ENCODE peak calls at places on chromosomes 6 and 20, in eight cellular contexts. One of them, this sample, is unnamed.
A peak's percentile ranks its signal among the peaks of the same experiment; 100 is the strongest.

GRCh38 chr6:130900913-130901312 is 73.7 kb downstream of the SMLR1 start:
- DNase-seq in DND-41: no peak
- DNase-seq in Panc1: peak; percentile 17
- DNase-seq in heart left ventricle: peak; percentile 60
- DNase-seq in GM12878: no peak
- DNase-seq in hepatocyte: no peak
- DNase-seq in pancreas: no peak
- DNase-seq in CD8-positive, alpha-beta T cell: no peak
- DNase-seq in this sample: no peak

GRCh38 chr6:95690328-95690727 is 113.0 kb downstream of the MANEA start:
- DNase-seq in DND-41: no peak
- DNase-seq in Panc1: no peak
- DNase-seq in heart left ventricle: no peak
- DNase-seq in GM12878: no peak
- DNase-seq in hepatocyte: no peak
- DNase-seq in pancreas: no peak
- DNase-seq in CD8-positive, alpha-beta T cell: no peak
- DNase-seq in this sample: no peak

GRCh38 chr6:111600588-111601440 is 4.9 kb downstream of the TRAF3IP2 start:
- DNase-seq in DND-41: no peak
- DNase-seq in Panc1: no peak
- DNase-seq in heart left ventricle: no peak
- DNase-seq in GM12878: no peak
- DNase-seq in hepatocyte: no peak
- DNase-seq in pancreas: no peak
- DNase-seq in CD8-positive, alpha-beta T cell: no peak
- DNase-seq in this sample: no peak

GRCh38 chr6:100177956-100178355 is 183.9 kb upstream of the MCHR2 start:
- DNase-seq in DND-41: no peak
- DNase-seq in Panc1: no peak
- DNase-seq in heart left ventricle: no peak
- DNase-seq in GM12878: no peak
- DNase-seq in hepatocyte: no peak
- DNase-seq in pancreas: no peak
- DNase-seq in CD8-positive, alpha-beta T cell: no peak
- DNase-seq in this sample: no peak

GRCh38 chr20:41716436-41716835 is 98.3 kb upstream of the CHD6 start:
- DNase-seq in DND-41: no peak
- DNase-seq in Panc1: no peak
- DNase-seq in heart left ventricle: no peak
- DNase-seq in GM12878: no peak
- DNase-seq in hepatocyte: no peak
- DNase-seq in pancreas: no peak
- DNase-seq in CD8-positive, alpha-beta T cell: no peak
- DNase-seq in this sample: no peak

GRCh38 chr6:139027620-139028182 is 844 bp upstream of the ABRACL start:
- DNase-seq in DND-41: peak; percentile 15
- DNase-seq in Panc1: no peak
- DNase-seq in heart left ventricle: no peak
- DNase-seq in GM12878: peak; percentile 36
- DNase-seq in hepatocyte: peak; percentile 72
- DNase-seq in pancreas: no peak
- DNase-seq in CD8-positive, alpha-beta T cell: no peak
- DNase-seq in this sample: no peak

GRCh38 chr6:108782231-108783041 is 65.8 kb upstream of the ARMC2 start:
- DNase-seq in DND-41: peak; percentile 80
- DNase-seq in Panc1: peak; percentile 96
- DNase-seq in heart left ventricle: peak; percentile 88
- DNase-seq in GM12878: no peak
- DNase-seq in hepatocyte: peak; percentile 92
- DNase-seq in pancreas: peak; percentile 86
- DNase-seq in CD8-positive, alpha-beta T cell: peak; percentile 67
- DNase-seq in this sample: peak; percentile 90

GRCh38 chr6:169864148-169865030 is 113.0 kb downstream of the ERMARD start:
- DNase-seq in DND-41: peak; percentile 19
- DNase-seq in Panc1: no peak
- DNase-seq in heart left ventricle: no peak
- DNase-seq in GM12878: no peak
- DNase-seq in hepatocyte: no peak
- DNase-seq in pancreas: peak; percentile 49
- DNase-seq in CD8-positive, alpha-beta T cell: no peak
- DNase-seq in this sample: no peak

GRCh38 chr6:140269766-140270165 is 895.3 kb upstream of the CITED2 start:
- DNase-seq in DND-41: no peak
- DNase-seq in Panc1: no peak
- DNase-seq in heart left ventricle: no peak
- DNase-seq in GM12878: no peak
- DNase-seq in hepatocyte: no peak
- DNase-seq in pancreas: no peak
- DNase-seq in CD8-positive, alpha-beta T cell: no peak
- DNase-seq in this sample: no peak

GRCh38 chr6:135438907-135439535 is 58.5 kb downstream of the AHI1 start:
- DNase-seq in DND-41: no peak
- DNase-seq in Panc1: peak; percentile 4
- DNase-seq in heart left ventricle: no peak
- DNase-seq in GM12878: peak; percentile 17
- DNase-seq in hepatocyte: peak; percentile 20
- DNase-seq in pancreas: no peak
- DNase-seq in CD8-positive, alpha-beta T cell: no peak
- DNase-seq in this sample: no peak

GRCh38 chr6:11705069-11705468 is 73.5 kb downstream of the ADTRP start:
- DNase-seq in DND-41: no peak
- DNase-seq in Panc1: no peak
- DNase-seq in heart left ventricle: no peak
- DNase-seq in GM12878: no peak
- DNase-seq in hepatocyte: no peak
- DNase-seq in pancreas: no peak
- DNase-seq in CD8-positive, alpha-beta T cell: no peak
- DNase-seq in this sample: no peak

GRCh38 chr20:63740070-63740500 is 509 bp downstream of the SLC2A4RG start:
- DNase-seq in DND-41: peak; percentile 71
- DNase-seq in Panc1: no peak
- DNase-seq in heart left ventricle: peak; percentile 82
- DNase-seq in GM12878: no peak
- DNase-seq in hepatocyte: peak; percentile 86
- DNase-seq in pancreas: peak; percentile 54
- DNase-seq in CD8-positive, alpha-beta T cell: no peak
- DNase-seq in this sample: peak; percentile 68

GRCh38 chr6:71545905-71546304 is 257.3 kb downstream of the OGFRL1 start:
- DNase-seq in DND-41: no peak
- DNase-seq in Panc1: no peak
- DNase-seq in heart left ventricle: no peak
- DNase-seq in GM12878: no peak
- DNase-seq in hepatocyte: no peak
- DNase-seq in pancreas: no peak
- DNase-seq in CD8-positive, alpha-beta T cell: no peak
- DNase-seq in this sample: no peak

GRCh38 chr6:150191809-150192208 is 49.0 kb downstream of the PPP1R14C start:
- DNase-seq in DND-41: no peak
- DNase-seq in Panc1: no peak
- DNase-seq in heart left ventricle: no peak
- DNase-seq in GM12878: no peak
- DNase-seq in hepatocyte: no peak
- DNase-seq in pancreas: no peak
- DNase-seq in CD8-positive, alpha-beta T cell: no peak
- DNase-seq in this sample: no peak

GRCh38 chr6:141464490-141464889 is 668.2 kb upstream of the GJE1 start:
- DNase-seq in DND-41: no peak
- DNase-seq in Panc1: no peak
- DNase-seq in heart left ventricle: no peak
- DNase-seq in GM12878: no peak
- DNase-seq in hepatocyte: peak; percentile 28
- DNase-seq in pancreas: no peak
- DNase-seq in CD8-positive, alpha-beta T cell: no peak
- DNase-seq in this sample: no peak

GRCh38 chr6:106705156-106705555 is 75.8 kb downstream of the QRSL1 start:
- DNase-seq in DND-41: no peak
- DNase-seq in Panc1: no peak
- DNase-seq in heart left ventricle: no peak
- DNase-seq in GM12878: no peak
- DNase-seq in hepatocyte: no peak
- DNase-seq in pancreas: no peak
- DNase-seq in CD8-positive, alpha-beta T cell: no peak
- DNase-seq in this sample: no peak

GRCh38 chr6:106715922-106716321 is 86.5 kb downstream of the QRSL1 start:
- DNase-seq in DND-41: no peak
- DNase-seq in Panc1: no peak
- DNase-seq in heart left ventricle: no peak
- DNase-seq in GM12878: no peak
- DNase-seq in hepatocyte: no peak
- DNase-seq in pancreas: no peak
- DNase-seq in CD8-positive, alpha-beta T cell: no peak
- DNase-seq in this sample: no peak

GRCh38 chr6:106710580-106710979 is 81.2 kb downstream of the QRSL1 start:
- DNase-seq in DND-41: no peak
- DNase-seq in Panc1: no peak
- DNase-seq in heart left ventricle: no peak
- DNase-seq in GM12878: no peak
- DNase-seq in hepatocyte: no peak
- DNase-seq in pancreas: no peak
- DNase-seq in CD8-positive, alpha-beta T cell: no peak
- DNase-seq in this sample: no peak
- H3K4me1 ChIP-seq in DND-41: no peaks in the 10 kb centered on the region
- H3K4me1 ChIP-seq in Panc1: no peaks in the 10 kb centered on the region
- H3K4me1 ChIP-seq in heart left ventricle: no peaks in the 10 kb centered on the region
- H3K4me1 ChIP-seq in GM12878: peaks cover under 1% of the 10 kb centered on the region
- H3K4me1 ChIP-seq in hepatocyte: no peaks in the 10 kb centered on the region
- H3K4me1 ChIP-seq in pancreas: peaks cover 11% of the 10 kb centered on the region
- H3K4me1 ChIP-seq in CD8-positive, alpha-beta T cell: no peaks in the 10 kb centered on the region
- H3K4me1 ChIP-seq in this sample: no peaks in the 10 kb centered on the region

GRCh38 chr6:107308676-107309075 is 150.7 kb downstream of the PDSS2 start:
- DNase-seq in DND-41: no peak
- DNase-seq in Panc1: no peak
- DNase-seq in heart left ventricle: no peak
- DNase-seq in GM12878: no peak
- DNase-seq in hepatocyte: no peak
- DNase-seq in pancreas: no peak
- DNase-seq in CD8-positive, alpha-beta T cell: no peak
- DNase-seq in this sample: no peak
- H3K4me3 ChIP-seq in DND-41: no peak overlapping the region
- H3K4me3 ChIP-seq in Panc1: no peak overlapping the region
- H3K4me3 ChIP-seq in heart left ventricle: no peak overlapping the region
- H3K4me3 ChIP-seq in GM12878: no peak overlapping the region
- H3K4me3 ChIP-seq in hepatocyte: no peak overlapping the region
- H3K4me3 ChIP-seq in pancreas: no peak overlapping the region
- H3K4me3 ChIP-seq in CD8-positive, alpha-beta T cell: no peak overlapping the region
- H3K4me3 ChIP-seq in this sample: no peak overlapping the region

GRCh38 chr6:43215066-43215465 is 14.2 kb downstream of the DNPH1 start:
- DNase-seq in DND-41: no peak
- DNase-seq in Panc1: no peak
- DNase-seq in heart left ventricle: no peak
- DNase-seq in GM12878: no peak
- DNase-seq in hepatocyte: no peak
- DNase-seq in pancreas: no peak
- DNase-seq in CD8-positive, alpha-beta T cell: no peak
- DNase-seq in this sample: no peak

GRCh38 chr6:43213431-43213830 is 15.8 kb downstream of the DNPH1 start:
- DNase-seq in DND-41: no peak
- DNase-seq in Panc1: no peak
- DNase-seq in heart left ventricle: no peak
- DNase-seq in GM12878: no peak
- DNase-seq in hepatocyte: no peak
- DNase-seq in pancreas: no peak
- DNase-seq in CD8-positive, alpha-beta T cell: no peak
- DNase-seq in this sample: no peak

GRCh38 chr6:43207286-43207685 is 22.0 kb downstream of the DNPH1 start:
- DNase-seq in DND-41: no peak
- DNase-seq in Panc1: no peak
- DNase-seq in heart left ventricle: no peak
- DNase-seq in GM12878: no peak
- DNase-seq in hepatocyte: no peak
- DNase-seq in pancreas: no peak
- DNase-seq in CD8-positive, alpha-beta T cell: no peak
- DNase-seq in this sample: no peak

GRCh38 chr6:43216200-43216599 is 13.1 kb downstream of the DNPH1 start:
- DNase-seq in DND-41: no peak
- DNase-seq in Panc1: no peak
- DNase-seq in heart left ventricle: peak; percentile 35
- DNase-seq in GM12878: no peak
- DNase-seq in hepatocyte: no peak
- DNase-seq in pancreas: no peak
- DNase-seq in CD8-positive, alpha-beta T cell: no peak
- DNase-seq in this sample: no peak

DNA sequence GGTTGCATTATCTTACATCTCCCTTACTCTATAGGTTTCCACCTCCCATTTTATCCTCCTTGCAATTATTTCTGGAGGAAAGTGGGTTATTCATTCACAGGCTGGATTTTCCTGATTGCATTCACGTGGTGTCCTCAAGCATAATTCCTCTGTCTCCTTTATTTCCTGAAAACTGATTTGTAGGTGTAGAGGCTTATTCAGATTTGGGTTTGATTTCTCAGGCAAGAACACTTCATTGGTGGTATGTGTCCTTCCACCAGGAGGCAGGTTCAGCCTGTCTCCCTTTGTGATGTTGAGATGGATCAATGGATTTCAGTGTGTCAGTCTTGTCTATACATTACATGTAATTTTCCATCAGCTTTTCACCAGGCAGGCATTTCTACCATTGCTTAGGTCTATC is 17.3 kb downstream of the DNPH1 start:
- DNase-seq in DND-41: no peak
- DNase-seq in Panc1: no peak
- DNase-seq in heart left ventricle: no peak
- DNase-seq in GM12878: no peak
- DNase-seq in hepatocyte: no peak
- DNase-seq in pancreas: no peak
- DNase-seq in CD8-positive, alpha-beta T cell: no peak
- DNase-seq in this sample: no peak
- TF ChIP-seq CTCF in DND-41: no peak
- TF ChIP-seq CTCF in Panc1: no peak
- TF ChIP-seq CTCF in heart left ventricle: no peak
- TF ChIP-seq CTCF in GM12878: no peak
- TF ChIP-seq CTCF in hepatocyte: peak; percentile 11
- TF ChIP-seq CTCF in pancreas: no peak
- TF ChIP-seq CTCF in CD8-positive, alpha-beta T cell: no peak
- TF ChIP-seq CTCF in this sample: no peak

DNA sequence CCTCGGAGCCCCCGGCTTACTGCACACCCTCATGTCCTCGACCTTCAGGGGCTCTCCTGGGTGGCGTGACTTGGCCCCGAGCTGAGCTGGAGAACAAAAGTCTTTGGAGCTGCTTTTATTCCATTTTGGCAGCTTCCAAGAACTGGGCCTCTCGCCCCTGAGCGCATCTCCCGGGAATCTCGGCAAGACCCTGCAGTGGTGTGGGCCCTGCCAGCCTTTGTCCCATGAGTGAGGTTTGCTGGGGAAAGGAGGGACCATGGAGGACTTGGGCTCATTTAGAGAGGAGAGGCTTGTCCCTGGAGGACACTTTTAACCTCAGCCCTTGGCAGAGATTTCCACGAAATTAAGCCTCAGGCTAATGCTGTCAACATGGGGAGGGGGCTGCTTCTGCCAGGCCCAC is 62.3 kb upstream of the SLCO4A1 start:
- DNase-seq in DND-41: no peak
- DNase-seq in Panc1: no peak
- DNase-seq in heart left ventricle: no peak
- DNase-seq in GM12878: no peak
- DNase-seq in hepatocyte: no peak
- DNase-seq in pancreas: no peak
- DNase-seq in CD8-positive, alpha-beta T cell: no peak
- DNase-seq in this sample: no peak
- H3K4me1 ChIP-seq in DND-41: no peaks in the 10 kb centered on the region
- H3K4me1 ChIP-seq in Panc1: peaks cover 42% of the 10 kb centered on the region
- H3K4me1 ChIP-seq in heart left ventricle: no peaks in the 10 kb centered on the region
- H3K4me1 ChIP-seq in GM12878: no peaks in the 10 kb centered on the region
- H3K4me1 ChIP-seq in hepatocyte: no peaks in the 10 kb centered on the region
- H3K4me1 ChIP-seq in pancreas: no peaks in the 10 kb centered on the region
- H3K4me1 ChIP-seq in CD8-positive, alpha-beta T cell: no peaks in the 10 kb centered on the region
- H3K4me1 ChIP-seq in this sample: no peaks in the 10 kb centered on the region